ENCODE peak calls at places on chromosomes 13 and 19, in five cellular contexts. O is H9, Z is uterus, K is left ventricle myocardium inferior, L is heart left ventricle. T is an unnamed sample. For H3K9me3, the result is how much of the 10 kb centered on the place peaks cover.

GRCh38 chr13:79880820-79881219 is 399.9 kb downstream of the NDFIP2 start:
- DNase-seq in O (no peak), Z (no peak), K (no peak), L (no peak), T (no peak)

GRCh38 chr13:40812724-40813445 is 23.5 kb downstream of the SLC25A15 start:
- DNase-seq in O (no peak), Z (no peak), K (no peak), L (no peak), T (no peak)

GRCh38 chr13:43865892-43866291 is 13.6 kb downstream of the CCDC122 start:
- DNase-seq in O (no peak), Z (no peak), K (no peak), L (no peak), T (no peak)

GRCh38 chr19:19860756-19861390 is 4.8 kb upstream of the ZNF253 start:
- DNase-seq in O (peak), Z (no peak), K (no peak), L (no peak), T (no peak)

GRCh38 chr13:109483369-109483768 is 303.0 kb downstream of the IRS2 start:
- DNase-seq in O (no peak), Z (no peak), K (no peak), L (no peak), T (no peak)

GRCh38 chr13:66995366-66995663 is 234.8 kb downstream of the PCDH9 start:
- DNase-seq in O (no peak), Z (no peak), K (no peak), L (no peak), T (no peak)

GRCh38 chr13:76955236-76955635 is 6.9 kb downstream of the ACOD1 start:
- DNase-seq in O (no peak), Z (no peak), K (no peak), L (no peak), T (no peak)

GRCh38 chr13:36453518-36453917 is 21.2 kb downstream of the CCNA1 start:
- DNase-seq in O (no peak), Z (no peak), K (no peak), L (no peak), T (no peak)

GRCh38 chr19:11596156-11596555 is 1.1 kb upstream of the ZNF627 start:
- DNase-seq in O (no peak), Z (no peak), K (no peak), L (no peak), T (no peak)

GRCh38 chr19:34588846-34589245 is 88.1 kb downstream of the SCGB2B2 start:
- DNase-seq in O (no peak), Z (no peak), K (no peak), L (no peak), T (no peak)

GRCh38 chr19:15107056-15108010 is at the start of gene SYDE1:
- DNase-seq in O (peak), Z (peak), K (peak), L (peak), T (no peak)

GRCh38 chr19:32935629-32936028 is 36.1 kb downstream of the CEP89 start:
- DNase-seq in O (no peak), Z (no peak), K (no peak), L (no peak), T (no peak)

GRCh38 chr19:49117677-49118564 is 1.0 kb downstream of the C19orf73 start:
- DNase-seq in O (no peak), Z (no peak), K (peak), L (peak), T (no peak)

GRCh38 chr19:4636761-4637160 is 2.6 kb upstream of the TNFAIP8L1 start:
- DNase-seq in O (no peak), Z (no peak), K (no peak), L (no peak), T (no peak)

GRCh38 chr19:55672418-55672817 is 2.6 kb upstream of the EPN1 start:
- DNase-seq in O (no peak), Z (no peak), K (no peak), L (no peak), T (no peak)

GRCh38 chr13:112112534-112113276 is 45.8 kb downstream of the SOX1 start:
- DNase-seq in O (no peak), Z (no peak), K (no peak), L (no peak), T (no peak)

GRCh38 chr19:39388657-39389056 is 2.2 kb downstream of the PAF1 start:
- DNase-seq in O (no peak), Z (no peak), K (no peak), L (peak), T (no peak)

GRCh38 chr19:39386557-39386956 is 4.3 kb downstream of the PAF1 start:
- DNase-seq in O (no peak), Z (no peak), K (no peak), L (no peak), T (no peak)

GRCh38 chr19:39390460-39390758 is 497 bp downstream of the PAF1 start:
- DNase-seq in O (no peak), Z (no peak), K (no peak), L (no peak), T (no peak)

GRCh38 chr19:39389621-39390414 is 1.1 kb downstream of the PAF1 start:
- DNase-seq in O (no peak), Z (no peak), K (no peak), L (peak), T (no peak)

GRCh38 chr19:39390759-39391592 is at the start of the genes MED29 and PAF1:
- DNase-seq in O (peak), Z (peak), K (peak), L (peak), T (peak)
- TF ChIP-seq CTCF in O (peak), Z (no peak), K (no peak), L (no peak), T (no peak)

DNA sequence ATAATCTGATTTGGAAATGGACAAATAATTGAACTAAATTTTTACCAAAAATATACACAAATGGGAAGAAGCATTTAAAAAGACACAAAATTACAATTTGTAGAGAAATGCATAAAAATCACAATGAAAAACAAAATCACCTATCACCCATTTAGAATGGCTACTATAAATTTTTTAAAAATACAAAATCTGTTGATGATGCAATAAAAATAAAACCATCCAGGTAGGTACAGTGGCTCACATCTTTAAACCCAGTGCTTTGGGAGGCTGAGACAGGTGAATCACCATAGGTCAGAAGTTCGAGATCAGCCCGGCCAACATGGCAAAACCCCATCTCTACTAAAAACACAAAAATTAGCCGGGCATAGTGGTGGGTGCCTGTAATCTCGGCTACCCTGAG is 23.5 kb downstream of the ZNF43 start:
- DNase-seq in O (no peak), Z (no peak), K (no peak), L (no peak), T (no peak)
- H3K9me3 ChIP-seq in O (half or more), Z (under half), K (half or more), L (half or more), T (half or more)

GRCh38 chr13:54489359-54489758 is 1460.7 kb downstream of the OLFM4 start:
- DNase-seq in O (no peak), Z (no peak), K (no peak), L (no peak), T (no peak)

DNA sequence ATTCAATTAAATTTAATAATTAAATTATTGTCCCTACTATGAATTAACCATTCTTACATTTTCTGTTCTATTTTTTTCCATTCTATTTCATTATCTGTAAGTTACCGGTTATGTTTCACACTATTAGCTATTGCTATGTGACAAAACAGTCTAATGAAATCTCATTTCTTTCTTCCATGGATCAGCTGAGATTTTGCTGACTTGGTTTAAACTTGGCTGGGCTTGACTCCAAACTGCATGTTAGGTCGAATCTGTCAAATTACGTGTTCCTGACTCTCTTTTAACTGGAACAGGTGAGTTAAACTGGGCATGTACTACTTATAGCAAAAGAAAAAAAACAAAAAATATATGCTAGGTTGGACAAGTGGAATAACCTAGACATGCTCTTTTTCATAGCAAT is 1464.4 kb downstream of the OLFM4 start:
- DNase-seq in O (no peak), Z (no peak), K (no peak), L (no peak), T (no peak)
- H3K27ac ChIP-seq in O (no peak), Z (no peak), K (no peak), L (no peak), T (no peak)

DNA sequence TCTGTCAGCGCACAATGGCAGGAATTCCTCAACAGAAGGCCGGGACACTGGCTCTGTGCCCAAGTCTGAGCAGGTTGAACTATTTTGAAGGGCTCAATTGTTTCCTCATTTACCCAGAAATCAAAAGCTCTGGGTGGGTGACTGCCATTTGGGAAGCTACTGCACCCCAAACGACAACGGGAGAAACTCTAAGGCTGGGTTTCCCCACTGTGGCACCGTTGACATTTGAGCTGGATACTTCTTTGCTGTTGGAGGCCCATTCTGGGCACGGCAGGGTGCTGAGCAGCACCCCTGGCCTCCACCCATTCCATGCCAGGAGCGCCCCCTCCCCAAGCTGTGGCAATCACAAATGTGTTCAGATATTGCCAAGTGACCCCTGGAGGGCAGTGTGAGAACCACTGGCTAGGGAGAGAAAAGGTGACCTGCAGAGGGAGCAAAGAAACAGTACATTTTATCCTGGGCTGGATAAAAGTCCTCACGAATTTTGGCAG is 62.5 kb downstream of the RFX2 start:
- DNase-seq in O (peak), Z (peak), K (no peak), L (no peak), T (no peak)
- TF ChIP-seq CTCF in O (peak), Z (peak), K (peak), L (peak), T (peak)

DNA sequence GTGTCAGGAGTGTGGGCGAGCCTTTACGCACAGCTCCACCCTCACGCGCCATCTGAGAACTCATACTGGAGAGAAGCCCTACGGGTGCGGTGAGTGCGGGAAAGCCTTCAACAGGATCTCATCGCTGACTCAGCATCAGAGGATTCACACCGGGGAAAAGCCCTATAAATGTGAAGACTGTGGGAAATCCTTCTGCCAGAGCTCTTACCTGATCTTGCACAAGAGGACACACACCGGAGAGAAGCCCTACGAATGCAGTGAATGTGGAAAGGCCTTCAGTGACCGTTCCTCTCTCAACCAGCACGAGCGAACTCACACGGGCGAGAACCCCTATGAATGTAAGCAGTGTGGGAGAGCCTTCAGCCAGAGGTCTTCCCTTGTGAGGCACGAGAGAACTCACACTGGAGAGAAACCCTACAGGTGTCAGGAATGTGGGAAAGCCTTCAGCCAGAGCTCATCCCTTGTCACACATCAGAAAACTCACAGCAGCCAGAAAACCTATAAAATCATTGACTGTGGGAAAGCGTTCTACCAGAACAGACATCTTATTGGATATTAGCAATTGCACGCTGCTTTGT is 6.9 kb upstream of the ZNF555 start:
- DNase-seq in O (no peak), Z (no peak), K (no peak), L (no peak), T (no peak)
- H3K9me3 ChIP-seq in O (half or more), Z (under half), K (half or more), L (half or more), T (under half)